ENCODE peak calls at places on chromosomes 11 and 22, in six cellular contexts. U is fibroblast of lung, V is SK-N-SH, F is kidney, Z is cardiac muscle cell, Y is stomach. L is an unnamed sample. For H3K9me3 and H3K4me1, the result is how much of the 10 kb centered on the place peaks cover.

GRCh38 chr11:86261328-86261727 is 16.8 kb downstream of the EED start:
- DNase-seq in U (no peak), V (no peak), F (no peak), Z (no peak), Y (no peak), L (no peak)

GRCh38 chr11:18802381-18803257 is 11.0 kb upstream of the PTPN5 start:
- DNase-seq in U (peak), V (peak), F (no peak), Z (peak), Y (peak), L (peak)

GRCh38 chr11:119509969-119510401 is 87.0 kb upstream of the THY1 start:
- DNase-seq in U (peak), V (no peak), F (no peak), Z (no peak), Y (no peak), L (peak)

GRCh38 chr22:47277511-47277910 is 515.1 kb downstream of the TBC1D22A start:
- DNase-seq in U (no peak), V (no peak), F (no peak), Z (no peak), Y (no peak), L (no peak)

GRCh38 chr22:42080287-42080686 is 787 bp downstream of the SMDT1 start:
- DNase-seq in U (peak), V (peak), F (no peak), Z (peak), Y (peak), L (peak)

GRCh38 chr22:25375683-25376082 is 156.2 kb downstream of the CRYBB2 start:
- DNase-seq in U (no peak), V (no peak), F (no peak), Z (no peak), Y (no peak), L (no peak)

GRCh38 chr11:17979770-17980371 is 33.0 kb downstream of the SERGEF start:
- DNase-seq in U (peak), V (peak), F (no peak), Z (peak), Y (peak), L (peak)

GRCh38 chr11:83194284-83195175 is 1.0 kb downstream of the ANKRD42 start:
- DNase-seq in U (peak), V (peak), F (peak), Z (peak), Y (peak), L (peak)

GRCh38 chr22:33864723-33865130 is 55.5 kb downstream of the LARGE1 start:
- DNase-seq in U (peak), V (no peak), F (no peak), Z (no peak), Y (no peak), L (no peak)

GRCh38 chr11:86595401-86595800 is 77.0 kb downstream of the ME3 start:
- DNase-seq in U (no peak), V (no peak), F (no peak), Z (no peak), Y (no peak), L (no peak)

GRCh38 chr22:49535126-49535525 is 292.5 kb downstream of the BRD1 start:
- DNase-seq in U (no peak), V (no peak), F (peak), Z (no peak), Y (no peak), L (no peak)

GRCh38 chr22:49535527-49536125 is 292.0 kb downstream of the BRD1 start:
- DNase-seq in U (no peak), V (no peak), F (peak), Z (no peak), Y (no peak), L (no peak)

GRCh38 chr22:49532831-49533802 is 294.6 kb downstream of the BRD1 start:
- DNase-seq in U (no peak), V (no peak), F (peak), Z (no peak), Y (no peak), L (no peak)

GRCh38 chr22:49533886-49534285 is 293.8 kb downstream of the BRD1 start:
- DNase-seq in U (no peak), V (no peak), F (peak), Z (no peak), Y (no peak), L (no peak)

DNA sequence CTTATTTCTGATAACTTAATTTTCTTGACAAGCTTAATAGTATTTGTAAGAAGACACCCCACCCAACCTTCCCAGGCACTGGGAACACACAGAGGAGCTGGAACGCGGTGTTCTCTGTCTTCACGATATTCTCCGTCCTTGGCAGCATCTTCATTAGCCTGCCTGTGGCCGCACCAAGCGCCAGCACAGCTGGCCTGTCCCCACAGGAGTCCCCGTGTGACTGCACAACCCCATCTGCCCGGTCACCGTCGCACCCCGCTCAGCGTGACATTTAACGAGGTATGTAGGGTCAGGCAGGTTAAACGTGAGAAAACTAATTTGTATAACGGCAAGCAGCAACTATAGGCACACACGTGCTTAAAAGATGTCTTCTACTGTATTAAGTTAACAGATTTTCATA is 293.3 kb downstream of the BRD1 start:
- DNase-seq in U (no peak), V (no peak), F (peak), Z (no peak), Y (no peak), L (no peak)
- H3K9me3 ChIP-seq in U (under half), V (under half), F (under half), Z (under half), Y (under half), L (under half)

DNA sequence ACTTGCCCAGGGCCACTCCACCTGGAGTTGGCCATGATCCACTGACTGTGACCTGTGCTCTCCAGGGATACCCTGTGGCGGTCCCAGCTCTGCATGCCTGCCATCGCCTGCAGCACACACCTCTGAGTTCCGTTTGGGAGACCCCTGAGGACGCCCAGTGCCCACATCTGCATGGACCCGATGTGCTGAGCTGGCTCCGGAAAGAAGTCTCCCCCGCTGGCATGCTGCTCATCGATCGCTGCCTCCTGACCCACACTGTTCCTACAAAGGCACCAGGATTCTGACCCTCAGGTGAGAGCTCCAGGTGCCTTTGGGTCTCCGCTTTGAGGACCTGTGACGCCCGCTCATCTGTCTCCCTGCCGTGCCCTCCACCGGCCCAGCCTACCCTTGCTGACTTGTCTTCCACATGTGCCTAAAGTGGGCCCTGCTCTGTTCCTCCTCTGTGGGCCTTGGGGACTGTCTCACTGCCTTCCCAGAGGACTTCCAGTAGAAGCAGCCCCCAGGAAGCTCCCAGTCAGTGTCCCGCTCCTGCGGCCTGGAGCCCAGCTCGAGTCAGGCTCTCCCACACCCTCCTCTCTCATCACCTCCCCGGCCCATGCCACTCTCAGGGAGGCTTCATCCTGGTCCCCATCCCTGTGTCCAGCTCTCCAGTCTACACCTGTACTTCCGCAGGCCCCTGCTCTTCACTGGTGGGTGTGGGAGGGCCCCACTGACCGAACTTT is 5.9 kb upstream of the SLC25A1 start:
- DNase-seq in U (no peak), V (no peak), F (peak), Z (no peak), Y (no peak), L (no peak)
- H3K27ac ChIP-seq in U (peak), V (no peak), F (no peak), Z (no peak), Y (no peak), L (no peak)

DNA sequence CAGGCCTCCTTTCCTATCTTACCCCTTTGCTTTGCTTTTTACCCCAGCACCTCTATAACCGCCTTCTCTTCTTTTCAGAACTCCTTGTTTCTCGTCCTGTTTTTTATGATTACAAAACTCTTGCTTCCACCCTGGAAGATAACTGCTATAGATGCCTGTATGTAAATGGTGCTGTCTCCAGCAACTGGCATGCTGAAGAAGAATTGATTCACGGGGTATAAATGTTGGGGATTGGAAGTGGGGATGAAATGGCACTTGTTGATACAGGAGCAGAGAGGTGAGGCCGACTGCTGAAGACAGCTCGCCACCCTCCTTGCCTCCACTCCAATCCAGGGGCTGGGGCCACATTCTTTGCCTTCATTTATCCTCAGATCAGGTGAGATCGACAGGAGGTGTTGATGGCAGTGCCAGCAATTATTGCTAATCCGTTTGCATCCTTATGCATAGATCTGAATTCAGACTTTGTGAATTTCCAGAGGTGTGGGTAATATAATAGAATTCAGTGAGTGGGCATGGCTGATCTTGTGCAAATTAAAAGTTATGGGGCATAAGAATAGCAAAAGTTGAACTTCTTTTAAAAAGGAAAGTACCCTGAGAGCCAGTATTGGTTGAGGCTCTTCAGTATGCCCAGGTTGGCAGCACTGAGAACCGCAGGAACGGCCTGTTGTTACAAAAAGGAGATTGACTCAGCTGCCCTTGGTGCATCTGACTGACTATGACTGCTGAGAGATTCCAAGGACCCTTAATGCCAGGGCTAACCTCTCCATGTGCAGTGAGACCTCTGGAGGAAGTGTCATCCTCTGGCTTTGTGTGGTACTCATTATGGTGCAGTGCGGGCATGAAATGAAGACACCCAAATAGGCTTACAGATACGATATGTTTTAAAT is 5.3 kb downstream of the NEAT1 start:
- DNase-seq in U (peak), V (no peak), F (peak), Z (no peak), Y (peak), L (no peak)
- H3K4me1 ChIP-seq in U (under half), V (under half), F (under half), Z (half or more), Y (half or more), L (under half)

DNA sequence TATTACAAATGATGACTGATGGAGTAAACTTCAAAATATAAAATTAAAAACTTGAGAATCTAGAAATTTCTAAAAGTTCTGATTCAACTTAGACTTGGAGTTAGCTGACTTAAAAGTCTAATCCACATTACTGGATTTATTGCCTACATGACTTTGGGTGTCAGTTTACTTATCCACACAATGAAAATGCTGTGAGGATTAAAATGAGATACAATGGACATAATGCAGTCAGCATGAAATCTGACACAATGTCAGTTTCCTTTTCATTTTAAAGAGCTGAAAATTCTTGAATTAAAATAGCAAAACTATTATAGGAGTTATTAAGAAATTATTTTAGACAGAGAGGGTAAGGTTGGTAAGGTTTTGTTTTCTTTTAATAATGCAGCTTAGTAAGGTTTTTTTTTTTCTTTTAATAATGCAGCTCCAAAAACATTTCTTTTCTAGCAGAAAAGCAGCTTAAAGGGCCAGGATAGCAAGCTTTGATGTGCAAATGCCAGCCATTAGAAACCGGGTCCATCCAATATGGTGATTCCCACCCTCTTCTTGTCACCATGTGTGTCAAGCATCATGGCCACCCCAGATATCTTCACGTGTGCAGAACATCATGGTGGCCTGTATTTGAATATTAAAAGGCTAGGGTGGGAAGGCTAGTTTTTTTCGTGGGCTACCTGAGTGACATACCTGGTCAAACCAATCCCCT is 18.9 kb downstream of the APIP start:
- DNase-seq in U (no peak), V (no peak), F (no peak), Z (no peak), Y (no peak), L (no peak)
- H3K9me3 ChIP-seq in U (under half), V (under half), F (under half), Z (under half), Y (under half), L (under half)